ENCODE peak calls at places on chromosomes 7 and 10, in six cellular contexts. V is epithelial cell of esophagus, W is prostate gland, N is endodermal cell, Y is cardiac muscle cell, S is MM.1S. Q is an unnamed sample.

GRCh38 chr10:44818721-44819127 is 92.4 kb upstream of the TMEM72 start:
- DNase-seq in V (no peak), W (no peak), N (peak), Y (peak), S (no peak), Q (no peak)

GRCh38 chr10:12960431-12960898 is 41.0 kb downstream of the CCDC3 start:
- DNase-seq in V (no peak), W (peak), N (no peak), Y (no peak), S (no peak), Q (no peak)

GRCh38 chr10:84590794-84591193 is 262.4 kb downstream of the CCSER2 start:
- DNase-seq in V (no peak), W (peak), N (no peak), Y (no peak), S (no peak), Q (no peak)

GRCh38 chr7:29468196-29468595 is 95.4 kb upstream of the PRR15 start:
- DNase-seq in V (no peak), W (no peak), N (no peak), Y (no peak), S (no peak), Q (no peak)

GRCh38 chr7:87000344-87000743 is 59.1 kb downstream of the ELAPOR2 start:
- DNase-seq in V (no peak), W (no peak), N (no peak), Y (no peak), S (no peak), Q (no peak)

GRCh38 chr10:131728829-131729228 is 172.0 kb upstream of the PPP2R2D start:
- DNase-seq in V (no peak), W (no peak), N (peak), Y (no peak), S (no peak), Q (peak)

GRCh38 chr10:93718937-93719725 is 16.7 kb upstream of the FRA10AC1 start:
- DNase-seq in V (no peak), W (no peak), N (no peak), Y (peak), S (no peak), Q (peak)

GRCh38 chr10:63866075-63866746 is 345.0 kb downstream of the REEP3 start:
- DNase-seq in V (peak), W (peak), N (peak), Y (peak), S (peak), Q (peak)

GRCh38 chr10:70115948-70116682 is 16.5 kb downstream of the AIFM2 start:
- DNase-seq in V (peak), W (peak), N (peak), Y (peak), S (peak), Q (peak)

GRCh38 chr7:147088916-147089315 is 972.3 kb downstream of the CNTNAP2 start:
- DNase-seq in V (no peak), W (no peak), N (no peak), Y (peak), S (no peak), Q (no peak)

GRCh38 chr7:9961161-9961922 is 1012.3 kb upstream of the PHF14 start:
- DNase-seq in V (no peak), W (no peak), N (no peak), Y (no peak), S (no peak), Q (no peak)

GRCh38 chr7:66140924-66141323 is 26.3 kb downstream of the CRCP start:
- DNase-seq in V (peak), W (peak), N (peak), Y (peak), S (no peak), Q (no peak)

GRCh38 chr10:46545861-46546590 is 10.4 kb downstream of the GPRIN2 start:
- DNase-seq in V (no peak), W (peak), N (peak), Y (no peak), S (no peak), Q (no peak)

GRCh38 chr10:69914373-69915268 is 112.9 kb downstream of the COL13A1 start:
- DNase-seq in V (peak), W (peak), N (peak), Y (peak), S (peak), Q (peak)

GRCh38 chr7:70775570-70776156 is 356.3 kb upstream of the GALNT17 start:
- DNase-seq in V (peak), W (no peak), N (peak), Y (peak), S (peak), Q (peak)

GRCh38 chr7:15685358-15686181 is 913 bp downstream of the MEOX2 start:
- DNase-seq in V (peak), W (no peak), N (peak), Y (peak), S (no peak), Q (peak)

GRCh38 chr10:79487296-79488194 is 24.8 kb upstream of the EIF5AL1 start:
- DNase-seq in V (peak), W (peak), N (peak), Y (peak), S (peak), Q (peak)

GRCh38 chr7:155416646-155417380 is 41.1 kb upstream of the EN2 start:
- DNase-seq in V (no peak), W (no peak), N (no peak), Y (no peak), S (no peak), Q (no peak)

GRCh38 chr7:29748286-29749099 is 57.8 kb upstream of the WIPF3 start:
- DNase-seq in V (peak), W (no peak), N (no peak), Y (peak), S (peak), Q (no peak)

GRCh38 chr10:46096426-46096825 is 50.4 kb upstream of the MSMB start:
- DNase-seq in V (no peak), W (no peak), N (no peak), Y (no peak), S (no peak), Q (peak)

GRCh38 chr7:80098795-80099194 is 35.8 kb upstream of the GNAI1 start:
- DNase-seq in V (no peak), W (no peak), N (peak), Y (no peak), S (no peak), Q (no peak)

GRCh38 chr10:24723788-24724380 is at the start of gene ARHGAP21:
- DNase-seq in V (peak), W (peak), N (peak), Y (peak), S (peak), Q (peak)

GRCh38 chr10:59033622-59034021 is 142.8 kb upstream of the PHYHIPL start:
- DNase-seq in V (peak), W (no peak), N (no peak), Y (no peak), S (no peak), Q (no peak)

DNA sequence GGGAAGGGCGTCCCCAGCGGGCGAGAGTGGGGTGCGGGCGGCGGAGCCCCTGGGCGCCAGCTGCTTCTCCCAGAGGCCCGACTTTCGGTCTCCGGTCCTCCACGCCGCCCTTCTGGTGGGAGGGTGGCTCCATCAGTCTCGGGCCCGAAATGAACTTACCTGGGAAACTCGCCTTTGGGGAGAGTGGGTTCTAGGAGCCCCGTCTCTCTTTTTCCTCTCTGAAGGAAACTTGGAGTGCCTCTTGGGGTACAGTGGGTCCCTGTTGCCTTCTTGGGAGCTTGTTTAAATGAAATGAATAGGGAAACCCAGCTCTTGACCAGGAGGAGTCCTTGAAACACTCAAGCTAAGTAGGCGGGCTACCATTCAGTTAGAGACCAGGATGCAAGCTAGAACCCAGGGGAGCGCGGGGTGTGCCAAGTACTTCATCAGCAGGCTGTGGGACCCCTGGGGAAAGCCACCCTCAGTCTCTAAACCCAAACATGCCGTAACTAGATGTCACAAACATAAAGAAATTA is 1.3 kb downstream of the SLC26A4 start:
- DNase-seq in V (no peak), W (no peak), N (no peak), Y (no peak), S (no peak), Q (no peak)
- TF ChIP-seq CTCF in V (no peak), W (no peak), N (no peak), Y (no peak), S (no peak), Q (no peak)

DNA sequence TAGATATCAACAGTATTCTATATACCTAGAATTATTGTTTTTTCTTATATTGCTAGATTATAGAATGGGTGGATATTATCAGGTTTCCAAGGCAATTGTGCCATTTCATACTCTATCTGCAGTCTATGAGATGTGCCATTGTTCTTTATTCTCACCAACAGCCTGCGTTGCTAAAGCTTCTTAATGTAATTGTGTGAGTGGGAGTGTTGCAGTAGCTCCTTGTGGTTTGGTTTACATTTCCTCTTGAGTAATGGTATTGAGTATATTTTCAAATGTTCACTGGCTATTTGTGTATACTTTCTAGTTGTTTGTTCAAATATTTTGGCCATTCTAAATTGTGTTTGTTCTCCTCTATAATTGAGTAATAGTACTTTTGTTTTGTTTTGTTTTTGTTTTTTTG is 199.2 kb downstream of the TFEC start:
- DNase-seq in V (no peak), W (no peak), N (no peak), Y (no peak), S (no peak), Q (peak)
- TF ChIP-seq CTCF in V (no peak), W (no peak), N (no peak), Y (no peak), S (no peak), Q (no peak)

GRCh38 chr10:89153086-89153485 is 54.0 kb downstream of the CH25H start:
- DNase-seq in V (peak), W (no peak), N (no peak), Y (no peak), S (no peak), Q (no peak)
- TF ChIP-seq CTCF in V (no peak), W (no peak), N (no peak), Y (no peak), S (no peak), Q (no peak)

DNA sequence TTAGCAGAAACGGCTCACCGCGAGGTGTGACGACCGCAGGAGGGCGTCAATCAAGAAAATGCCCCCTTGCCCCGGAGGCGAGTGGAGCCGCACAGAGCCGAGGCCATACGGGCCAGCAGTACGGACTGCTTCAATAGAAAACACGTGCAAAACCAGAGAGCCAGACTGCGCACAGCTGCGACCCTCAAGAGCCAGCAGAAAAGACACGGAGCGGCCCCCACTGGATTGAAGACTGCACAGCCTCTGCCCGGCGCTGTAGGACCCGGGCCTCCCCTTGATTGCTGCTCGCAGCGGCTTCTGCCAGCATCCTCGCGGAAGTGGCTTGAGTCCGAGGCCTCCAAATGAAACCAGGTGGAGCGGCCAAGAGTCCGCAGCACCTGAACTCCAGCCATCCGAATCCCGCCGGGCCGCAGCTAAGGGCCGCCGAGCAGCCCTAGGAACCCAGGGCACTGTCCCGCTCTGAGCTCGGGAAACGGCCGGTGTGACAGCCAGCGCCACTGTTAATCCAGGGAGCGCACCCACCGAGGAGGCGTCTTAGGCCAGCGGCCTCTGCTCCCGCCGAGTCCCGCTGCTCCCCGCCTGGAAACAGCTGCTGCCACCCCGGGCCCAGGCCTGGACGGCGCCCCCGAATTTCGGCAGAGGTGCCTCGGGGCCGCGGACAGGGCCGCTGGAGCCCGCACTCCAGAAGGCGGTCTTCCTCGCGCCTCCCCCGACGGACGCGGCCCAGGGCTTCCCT is 660 bp upstream of the HHEX start:
- DNase-seq in V (peak), W (peak), N (peak), Y (peak), S (no peak), Q (peak)
- TF ChIP-seq CTCF in V (no peak), W (no peak), N (peak), Y (peak), S (no peak), Q (no peak)

GRCh38 chr10:61543831-61544230 is 90.7 kb upstream of the TMEM26 start:
- DNase-seq in V (no peak), W (no peak), N (no peak), Y (no peak), S (peak), Q (no peak)
- TF ChIP-seq CTCF in V (no peak), W (no peak), N (no peak), Y (no peak), S (no peak), Q (no peak)

GRCh38 chr7:44486693-44487092 is 3.8 kb downstream of the NUDCD3 start:
- DNase-seq in V (peak), W (no peak), N (no peak), Y (no peak), S (peak), Q (no peak)
- TF ChIP-seq CTCF in V (peak), W (no peak), N (no peak), Y (no peak), S (no peak), Q (no peak)

GRCh38 chr7:20331231-20331880 is 656 bp downstream of the ITGB8 start:
- DNase-seq in V (peak), W (peak), N (peak), Y (peak), S (peak), Q (peak)
- TF ChIP-seq CTCF in V (no peak), W (peak), N (no peak), Y (no peak), S (no peak), Q (no peak)

GRCh38 chr7:131335639-131336400 is 8.1 kb downstream of the MKLN1 start:
- DNase-seq in V (no peak), W (no peak), N (no peak), Y (no peak), S (no peak), Q (no peak)

GRCh38 chr7:131338990-131339389 is 11.3 kb downstream of the MKLN1 start:
- DNase-seq in V (no peak), W (no peak), N (no peak), Y (no peak), S (no peak), Q (no peak)

GRCh38 chr7:131341690-131342089 is 14.0 kb downstream of the MKLN1 start:
- DNase-seq in V (no peak), W (no peak), N (peak), Y (no peak), S (no peak), Q (no peak)

GRCh38 chr7:131336956-131337355 is 9.3 kb downstream of the MKLN1 start:
- DNase-seq in V (peak), W (no peak), N (no peak), Y (peak), S (no peak), Q (no peak)

GRCh38 chr7:131338173-131338572 is 10.5 kb downstream of the MKLN1 start:
- DNase-seq in V (no peak), W (no peak), N (no peak), Y (no peak), S (no peak), Q (no peak)
- TF ChIP-seq CTCF in V (no peak), W (no peak), N (peak), Y (no peak), S (peak), Q (no peak)

GRCh38 chr10:43078986-43079273 is 2.1 kb downstream of the RET start:
- DNase-seq in V (peak), W (no peak), N (peak), Y (peak), S (no peak), Q (peak)
- TF ChIP-seq CTCF in V (peak), W (peak), N (peak), Y (peak), S (peak), Q (peak)

DNA sequence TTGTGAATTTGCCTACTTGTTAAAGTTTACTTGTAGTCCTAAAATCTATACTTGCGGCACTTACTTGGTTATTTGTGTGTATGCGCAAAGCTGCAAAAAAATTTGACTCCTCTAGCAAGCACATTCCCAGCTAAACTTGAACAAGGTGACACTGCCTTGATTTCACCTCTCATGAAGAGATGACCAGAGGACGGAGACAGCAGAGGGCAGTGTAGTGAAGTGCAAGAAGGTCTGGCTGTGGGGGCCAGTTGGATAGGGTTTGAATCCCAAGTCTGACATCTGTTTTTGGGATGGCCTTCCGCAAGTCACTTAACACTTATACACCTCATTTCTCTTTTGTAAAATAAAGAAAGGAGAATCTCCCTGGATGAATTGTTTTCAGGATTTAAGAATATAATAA is 15.7 kb downstream of the SLK start:
- DNase-seq in V (no peak), W (no peak), N (peak), Y (peak), S (peak), Q (no peak)
- TF ChIP-seq CTCF in V (no peak), W (no peak), N (peak), Y (peak), S (peak), Q (peak)